ENCODE peak calls at places on chromosomes 5 and 9, in seven cellular contexts. O is GM23248, D is neuronal stem cell, K is A549, S is neural progenitor cell, U is endothelial cell of umbilical vein, Y is hepatocyte. Q is an unnamed sample.

GRCh38 chr5:149749481-149750365 is 19.6 kb downstream of the PPARGC1B start:
- DNase-seq in Y (peak; percentile 53), D (no peak), U (no peak), O (peak; percentile 74), K (no peak), S (no peak), Q (no peak)

GRCh38 chr9:93013856-93014582 is 44.5 kb upstream of the SUSD3 start:
- DNase-seq in S (no peak), U (no peak), D (no peak), Y (no peak), O (no peak), K (no peak), Q (no peak)

GRCh38 chr9:129183495-129184308 is 5.6 kb upstream of the IER5L start:
- DNase-seq in Y (peak; percentile 76), O (peak; percentile 39), U (no peak), S (peak; percentile 59), K (no peak), D (no peak), Q (no peak)

GRCh38 chr5:113427871-113428574 is 6.8 kb downstream of the TSSK1B start:
- DNase-seq in U (no peak), K (no peak), Y (no peak), D (no peak), O (no peak), S (no peak), Q (no peak)

GRCh38 chr5:138981606-138982005 is 106.5 kb upstream of the LRRTM2 start:
- DNase-seq in U (no peak), D (no peak), Y (no peak), O (peak; percentile 78), K (no peak), S (no peak), Q (no peak)

GRCh38 chr9:87880116-87880515 is 2.6 kb upstream of the SPATA31E1 start:
- DNase-seq in K (no peak), Y (peak; percentile 1), U (peak; percentile 11), S (no peak), O (no peak), D (no peak), Q (no peak)

GRCh38 chr5:85823462-85824426 is 794.0 kb upstream of the COX7C start:
- DNase-seq in D (no peak), S (no peak), O (no peak), K (no peak), Y (no peak), U (no peak), Q (no peak)

GRCh38 chr5:131459216-131459615 is 175.8 kb downstream of the RAPGEF6 start:
- DNase-seq in Y (no peak), O (no peak), K (no peak), S (no peak), D (no peak), U (no peak), Q (no peak)

GRCh38 chr9:134863306-134863902 is 17.2 kb upstream of the FCN2 start:
- DNase-seq in K (no peak), D (no peak), O (no peak), S (no peak), U (no peak), Y (no peak), Q (no peak)

GRCh38 chr5:172956936-172957335 is 2.3 kb upstream of the RPL26L1 start:
- DNase-seq in S (no peak), O (no peak), U (no peak), D (no peak), K (no peak), Y (no peak), Q (no peak)

GRCh38 chr5:14872070-14872989 is 752 bp upstream of the ANKH start:
- DNase-seq in D (no peak), Y (peak; percentile 81), K (peak; percentile 21), O (peak; percentile 78), U (peak; percentile 46), S (peak; percentile 58), Q (peak; percentile 49)

GRCh38 chr9:128702949-128703615 is 779 bp downstream of the PKN3 start:
- DNase-seq in U (peak; percentile 32), S (peak; percentile 82), K (peak; percentile 60), Y (no peak), O (peak; percentile 27), D (peak; percentile 50), Q (no peak)

GRCh38 chr5:133806847-133807246 is 161.6 kb downstream of the C5orf15 start:
- DNase-seq in D (no peak), S (no peak), K (no peak), O (no peak), U (no peak), Y (no peak), Q (no peak)

GRCh38 chr5:34486160-34486765 is 169.9 kb upstream of the RAI14 start:
- DNase-seq in U (peak; percentile 87), K (peak; percentile 87), O (peak; percentile 90), S (peak; percentile 92), D (peak; percentile 83), Y (peak; percentile 93), Q (peak; percentile 89)

GRCh38 chr5:50967388-50968039 is 301.1 kb downstream of the PARP8 start:
- DNase-seq in O (peak; percentile 23), K (no peak), S (peak; percentile 58), Y (peak; percentile 60), D (peak; percentile 35), U (no peak), Q (no peak)

GRCh38 chr5:50968296-50969206 is 302.1 kb downstream of the PARP8 start:
- DNase-seq in D (peak; percentile 88), K (no peak), Y (no peak), U (no peak), S (peak; percentile 92), O (peak; percentile 9), Q (peak; percentile 16)

GRCh38 chr5:50966986-50967385 is 300.5 kb downstream of the PARP8 start:
- DNase-seq in K (no peak), S (peak; percentile 32), Y (peak; percentile 25), D (peak; percentile 29), U (no peak), O (no peak), Q (no peak)

GRCh38 chr5:50965621-50966362 is 299.4 kb downstream of the PARP8 start:
- DNase-seq in S (peak; percentile 59), D (peak; percentile 31), K (no peak), U (no peak), Y (no peak), O (no peak), Q (no peak)

DNA sequence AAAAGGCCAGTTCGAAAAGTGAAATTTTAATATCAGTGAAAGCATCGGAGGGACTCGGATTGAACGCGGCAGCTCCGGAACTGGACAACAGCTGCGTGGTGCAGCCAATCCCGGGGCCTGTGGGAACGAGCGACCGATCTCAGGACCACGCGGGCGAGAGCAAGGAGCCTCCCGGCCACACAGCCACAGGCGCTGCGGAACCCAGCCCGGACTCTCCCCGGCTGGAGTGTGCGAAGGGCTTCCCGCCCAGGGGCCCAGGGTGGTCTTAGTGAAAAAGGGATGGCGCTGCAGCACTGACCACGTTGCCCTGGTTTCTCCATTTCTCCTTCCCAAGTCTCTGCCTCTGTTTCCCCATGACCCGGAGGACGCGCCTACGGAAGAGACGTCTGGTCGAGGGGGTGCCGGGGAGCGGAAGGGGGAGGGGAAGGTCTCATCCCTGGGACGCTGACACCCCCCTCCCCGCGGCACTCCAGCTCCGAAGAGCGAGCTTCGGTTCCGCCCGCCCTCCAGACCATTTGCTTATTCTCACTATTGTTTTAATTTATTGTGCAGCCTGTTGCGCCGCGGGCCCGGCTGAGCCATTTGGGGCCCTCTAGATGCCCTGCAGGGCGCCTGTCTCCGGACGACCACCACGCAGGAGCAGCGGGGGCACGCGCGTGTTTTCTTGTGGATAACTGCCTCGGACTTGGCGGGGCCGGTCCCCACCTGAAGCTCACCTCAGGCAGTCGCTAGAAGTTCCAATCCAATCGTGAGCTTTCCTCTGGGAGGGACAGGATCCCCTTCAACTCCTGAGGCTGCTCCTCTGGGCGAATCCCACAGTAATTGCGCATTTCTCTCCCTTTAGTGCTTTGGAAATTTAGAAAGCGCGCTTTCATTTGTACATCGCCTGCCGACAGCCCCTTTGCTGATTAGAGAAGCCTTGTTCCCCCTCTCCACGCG is 303.0 kb downstream of the PARP8 start:
- DNase-seq in K (no peak), S (peak; percentile 62), D (peak; percentile 24), U (no peak), O (peak; percentile 23), Y (peak; percentile 14), Q (no peak)
- H3K4me2 ChIP-seq in K (peak overlapping the region; percentile 56), S (peak overlapping the region; percentile 90), D (peak overlapping the region; percentile 89), U (no peak overlapping the region), O (peak overlapping the region; percentile 53), Y (peak overlapping the region; percentile 92), Q (no peak overlapping the region)

DNA sequence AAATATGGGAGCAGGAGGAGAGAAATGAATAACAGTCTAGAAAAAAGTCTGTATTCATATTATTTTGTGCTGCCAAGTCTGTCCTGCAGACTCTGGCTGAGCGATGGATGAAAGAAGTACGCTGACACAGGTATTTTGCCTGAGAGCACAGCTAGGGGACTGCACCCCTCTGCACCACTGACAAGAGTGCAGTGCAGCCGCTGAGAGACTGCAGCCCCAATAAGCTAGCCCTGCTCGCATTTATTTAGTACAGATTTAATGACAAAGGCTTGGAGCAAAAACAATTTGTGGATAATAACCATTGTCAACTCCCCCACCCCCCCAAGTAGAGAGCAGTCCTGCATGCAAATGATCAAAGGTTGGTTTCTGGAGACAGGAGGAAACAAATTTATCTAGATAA is 13.3 kb upstream of the MRPS30 start:
- DNase-seq in U (no peak), D (no peak), S (no peak), K (no peak), O (no peak), Y (no peak), Q (no peak)
- H3K9me3 ChIP-seq in U (no peaks in the 10 kb centered on the region), D (peaks cover 8% of the 10 kb centered on the region), S (peaks cover 19% of the 10 kb centered on the region), K (no peaks in the 10 kb centered on the region), O (no peaks in the 10 kb centered on the region), Y (no peaks in the 10 kb centered on the region), Q (peaks cover 32% of the 10 kb centered on the region)

GRCh38 chr9:112119225-112120045 is 55.7 kb downstream of the SUSD1 start:
- DNase-seq in K (peak; percentile 72), O (no peak), U (no peak), D (no peak), Y (peak; percentile 86), S (no peak), Q (peak; percentile 37)

GRCh38 chr9:112124156-112124555 is 50.9 kb downstream of the SUSD1 start:
- DNase-seq in U (no peak), K (no peak), S (no peak), Y (no peak), O (no peak), D (no peak), Q (no peak)

GRCh38 chr9:112120046-112120373 is 55.1 kb downstream of the SUSD1 start:
- DNase-seq in S (no peak), Y (no peak), D (no peak), K (no peak), U (no peak), O (no peak), Q (no peak)

GRCh38 chr9:112120471-112120925 is 54.6 kb downstream of the SUSD1 start:
- DNase-seq in S (peak; percentile 50), K (no peak), Y (no peak), U (no peak), O (peak; percentile 7), D (no peak), Q (no peak)

DNA sequence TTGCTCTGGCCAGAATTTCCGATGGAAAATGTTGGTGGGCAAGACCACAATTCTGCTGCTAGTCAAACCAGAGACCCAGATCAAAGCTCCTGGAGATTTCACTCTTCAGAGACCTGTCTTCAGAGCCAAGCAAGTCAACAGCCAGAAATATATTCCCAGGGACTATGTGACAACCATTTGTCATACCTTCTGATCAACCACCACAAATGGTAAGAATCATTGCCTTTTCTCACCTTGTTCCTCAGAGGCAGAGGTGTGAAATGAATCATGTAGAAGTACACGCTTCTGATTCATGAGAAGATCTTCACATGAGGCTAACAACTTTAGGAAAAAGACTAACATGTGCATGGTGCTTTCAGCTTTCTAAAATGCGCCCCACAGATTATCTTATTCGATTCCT is 53.5 kb downstream of the SUSD1 start:
- DNase-seq in D (no peak), K (no peak), U (no peak), O (no peak), S (no peak), Y (no peak), Q (no peak)
- H3K4me2 ChIP-seq in D (no peak overlapping the region), K (no peak overlapping the region), U (no peak overlapping the region), O (no peak overlapping the region), S (no peak overlapping the region), Y (no peak overlapping the region), Q (no peak overlapping the region)

GRCh38 chr5:126031989-126032716 is 391.1 kb upstream of the GRAMD2B start:
- DNase-seq in S (no peak), Y (no peak), D (no peak), U (peak; percentile 33), O (peak; percentile 54), K (no peak), Q (no peak)
- H3K9me3 ChIP-seq in S (no peaks in the 10 kb centered on the region), Y (peaks cover 9% of the 10 kb centered on the region), D (no peaks in the 10 kb centered on the region), U (no peaks in the 10 kb centered on the region), O (no peaks in the 10 kb centered on the region), K (peaks cover 4% of the 10 kb centered on the region), Q (peaks cover 9% of the 10 kb centered on the region)

Q was measured in Karpas-422.